ENCODE peak calls at places on chromosomes 7 and 10, in four cellular contexts. Y is activated CD8-positive, alpha-beta T cell treated with anti-CD3 and anti-CD28 coated beads for 36 hours; C is upper lobe of left lung; E is mucosa of descending colon. X is an unnamed sample.

GRCh38 chr10:120794390-120794789 is 56.8 kb upstream of the WDR11 start:
- ATAC-seq in Y (no peak), C (no peak), E (no peak), X (no peak)

GRCh38 chr7:35646289-35647033 is 48.5 kb downstream of the HERPUD2 start:
- ATAC-seq in Y (peak; percentile 67), C (no peak), E (no peak), X (no peak)

GRCh38 chr10:23155166-23155565 is 36.9 kb upstream of the PTF1A start:
- ATAC-seq in Y (no peak), C (no peak), E (no peak), X (no peak)

GRCh38 chr10:47121336-47121735 is 178.7 kb upstream of the GDF10 start:
- ATAC-seq in Y (no peak), C (no peak), E (no peak), X (no peak)

GRCh38 chr7:5629941-5630340 is 151.5 kb downstream of the RNF216 start:
- ATAC-seq in Y (peak; percentile 73), C (peak; percentile 12), E (no peak), X (peak; percentile 88)

GRCh38 chr7:20113423-20114027 is 103.7 kb downstream of the MACC1 start:
- ATAC-seq in Y (no peak), C (peak; percentile 75), E (peak; percentile 67), X (peak; percentile 29)

GRCh38 chr10:33265621-33266020 is 68.8 kb downstream of the NRP1 start:
- ATAC-seq in Y (peak; percentile 43), C (no peak), E (peak; percentile 10), X (no peak)

GRCh38 chr7:98241674-98242241 is 10.3 kb downstream of the TECPR1 start:
- ATAC-seq in Y (no peak), C (no peak), E (peak; percentile 7), X (no peak)

GRCh38 chr7:47047384-47047783 is 534.5 kb downstream of the TNS3 start:
- ATAC-seq in Y (no peak), C (no peak), E (no peak), X (no peak)

GRCh38 chr7:44808914-44809393 is 12.5 kb downstream of the PPIA start:
- ATAC-seq in Y (no peak), C (no peak), E (no peak), X (no peak)

GRCh38 chr7:131896189-131896855 is 339.9 kb upstream of the PODXL start:
- ATAC-seq in Y (no peak), C (no peak), E (no peak), X (no peak)

GRCh38 chr7:108425876-108426275 is 30.4 kb downstream of the NRCAM start:
- ATAC-seq in Y (no peak), C (no peak), E (no peak), X (peak; percentile 65)

GRCh38 chr10:71908998-71909397 is 55.2 kb upstream of the CHST3 start:
- ATAC-seq in Y (no peak), C (no peak), E (no peak), X (no peak)

GRCh38 chr7:28591725-28592331 is 179.5 kb downstream of the CREB5 start:
- ATAC-seq in Y (no peak), C (no peak), E (no peak), X (no peak)

GRCh38 chr7:135541029-135541428 is 16.7 kb upstream of the NUP205 start:
- ATAC-seq in Y (no peak), C (no peak), E (no peak), X (no peak)

GRCh38 chr10:58590152-58590551 is 77.5 kb downstream of the BICC1 start:
- ATAC-seq in Y (no peak), C (peak; percentile 85), E (peak; percentile 62), X (no peak)

GRCh38 chr7:137816696-137817320 is 30.0 kb downstream of the DGKI start:
- ATAC-seq in Y (no peak), C (no peak), E (no peak), X (no peak)

GRCh38 chr7:69906309-69906995 is 308.2 kb downstream of the AUTS2 start:
- ATAC-seq in Y (peak; percentile 20), C (no peak), E (no peak), X (no peak)

GRCh38 chr7:151251328-151251925 is 2.9 kb upstream of the SMARCD3 start:
- ATAC-seq in Y (peak; percentile 64), C (peak; percentile 28), E (peak; percentile 27), X (no peak)

GRCh38 chr10:35259769-35260397 is 76.4 kb upstream of the CCNY start:
- ATAC-seq in Y (peak; percentile 80), C (peak; percentile 93), E (no peak), X (no peak)

GRCh38 chr7:5470167-5470532 is 46.5 kb upstream of the TNRC18 start:
- ATAC-seq in Y (no peak), C (no peak), E (no peak), X (peak; percentile 14)

GRCh38 chr7:101494602-101495329 is 132.1 kb downstream of the COL26A1 start:
- ATAC-seq in Y (no peak), C (no peak), E (no peak), X (no peak)

GRCh38 chr7:90250601-90251303 is 5.8 kb downstream of the CFAP69 start:
- ATAC-seq in Y (no peak), C (peak; percentile 53), E (peak; percentile 25), X (no peak)

GRCh38 chr7:149714910-149715471 is 58.4 kb downstream of the ZNF467 start:
- ATAC-seq in Y (peak; percentile 6), C (peak; percentile 3), E (peak; percentile 2), X (peak; percentile 2)

GRCh38 chr10:88236121-88236743 is 346.9 kb downstream of the RNLS start:
- ATAC-seq in Y (no peak), C (no peak), E (peak; percentile 80), X (peak; percentile 28)

GRCh38 chr10:70820976-70821750 is 5.4 kb downstream of the SGPL1 start:
- ATAC-seq in Y (peak; percentile 65), C (no peak), E (no peak), X (peak; percentile 43)

X was measured in esophagus mucosa.